ENCODE peak calls at places on chromosomes 11 and 22, in four cellular contexts. R is cardiac muscle cell, M is OCI-LY7, I is ovary. A is an unnamed sample. For H3K9me3 and H3K4me1, the result is how much of the 10 kb centered on the place peaks cover.

GRCh38 chr11:35402751-35403454 is 16.5 kb downstream of the SLC1A2 start:
- DNase-seq in R (no peak), M (no peak), I (no peak), A (no peak)

GRCh38 chr11:8168485-8169257 is at the start of gene RIC3:
- DNase-seq in R (no peak), M (no peak), I (peak), A (peak)

GRCh38 chr11:84871116-84871515 is 756.0 kb downstream of the DLG2 start:
- DNase-seq in R (no peak), M (no peak), I (no peak), A (no peak)

GRCh38 chr11:5257296-5257695 is 2.7 kb upstream of the HBG2 start:
- DNase-seq in R (no peak), M (no peak), I (no peak), A (no peak)

GRCh38 chr22:43925433-43926348 is 2.1 kb downstream of the PNPLA3 start:
- DNase-seq in R (peak), M (no peak), I (no peak), A (no peak)

GRCh38 chr11:118437736-118438125 is 1.4 kb downstream of the KMT2A start:
- DNase-seq in R (no peak), M (peak), I (peak), A (peak)

GRCh38 chr11:9616858-9617257 is 43.4 kb downstream of the WEE1 start:
- DNase-seq in R (no peak), M (peak), I (no peak), A (no peak)

GRCh38 chr11:62852523-62853188 is 13.3 kb upstream of the WDR74 start:
- DNase-seq in R (no peak), M (no peak), I (no peak), A (no peak)

GRCh38 chr11:120229451-120230424 is 10.2 kb upstream of the POU2F3 start:
- DNase-seq in R (peak), M (peak), I (no peak), A (no peak)

GRCh38 chr11:104645276-104646018 is 252.8 kb downstream of the CASP12 start:
- DNase-seq in R (no peak), M (no peak), I (no peak), A (no peak)

GRCh38 chr11:60303661-60304060 is 23.2 kb downstream of the MS4A4A start:
- DNase-seq in R (no peak), M (no peak), I (no peak), A (no peak)

GRCh38 chr11:59243633-59244032 is 30.9 kb upstream of the MPEG1 start:
- DNase-seq in R (no peak), M (no peak), I (no peak), A (no peak)

GRCh38 chr11:59240322-59240721 is 27.6 kb upstream of the MPEG1 start:
- DNase-seq in R (no peak), M (no peak), I (no peak), A (no peak)
- H3K9me3 ChIP-seq in R (under half), M (under half), I (under half), A (under half)

GRCh38 chr11:77400775-77401469 is 73.0 kb downstream of the PAK1 start:
- DNase-seq in R (no peak), M (no peak), I (no peak), A (no peak)
- H3K4me1 ChIP-seq in R (under half), M (under half), I (under half), A (under half)

GRCh38 chr11:55401011-55401410 is 33.2 kb downstream of the OR4A15 start:
- DNase-seq in R (no peak), M (no peak), I (no peak), A (no peak)
- H3K9me3 ChIP-seq in R (under half), M (under half), I (under half), A (under half)

GRCh38 chr22:28938286-28938833 is 55.0 kb downstream of the ZNRF3 start:
- DNase-seq in R (no peak), M (no peak), I (no peak), A (no peak)
- H3K4me1 ChIP-seq in R (half or more), M (under half), I (under half), A (under half)

GRCh38 chr22:49284389-49284788 is 543.3 kb downstream of the BRD1 start:
- DNase-seq in R (no peak), M (no peak), I (no peak), A (no peak)
- H3K9me3 ChIP-seq in R (under half), M (under half), I (under half), A (under half)

GRCh38 chr22:32217465-32217864 is 12.6 kb upstream of the RFPL2 start:
- DNase-seq in R (no peak), M (no peak), I (no peak), A (no peak)
- H3K4me1 ChIP-seq in R (under half), M (under half), I (under half), A (under half)

DNA sequence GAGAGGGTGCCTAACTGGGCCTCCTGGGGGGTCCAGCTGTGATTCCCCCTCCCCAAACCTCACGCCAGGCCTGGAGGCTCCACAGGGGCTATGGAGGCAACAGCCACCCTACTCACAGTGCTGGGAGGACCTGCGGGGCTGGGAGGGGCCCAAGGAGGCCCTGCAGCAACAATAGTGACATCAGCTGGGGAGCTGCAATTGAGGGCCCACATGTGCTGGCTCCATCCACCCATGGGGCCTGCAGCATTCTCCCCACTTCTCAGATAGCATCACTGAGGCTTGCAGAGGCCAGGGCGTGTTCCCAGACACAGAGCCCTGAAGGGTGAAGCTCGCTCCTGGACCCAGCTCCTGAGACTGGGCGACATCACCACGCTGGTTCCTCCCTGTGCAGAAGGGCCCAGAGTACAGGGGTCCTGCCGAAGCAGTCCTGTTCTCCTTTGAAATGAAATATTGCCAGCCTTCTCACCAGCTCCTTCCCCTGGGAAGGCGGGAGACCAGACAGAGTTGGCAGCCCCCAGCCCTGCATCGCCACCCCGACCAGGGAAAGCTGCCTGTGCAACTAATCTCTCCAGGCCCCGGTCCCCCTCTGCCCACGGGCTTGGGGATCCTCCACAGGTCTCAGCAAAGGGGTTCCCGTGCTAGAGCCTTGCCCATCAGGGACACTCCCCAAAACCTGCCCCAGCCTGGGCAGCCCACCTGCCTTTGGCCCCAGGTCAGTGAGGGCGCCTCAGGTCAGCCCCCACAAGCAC is 8.9 kb upstream of the TBX1 start:
- DNase-seq in R (no peak), M (no peak), I (no peak), A (no peak)
- H3K9me3 ChIP-seq in R (under half), M (under half), I (under half), A (under half)

GRCh38 chr11:66139817-66140216 is 69.7 kb downstream of the PACS1 start:
- DNase-seq in R (no peak), M (no peak), I (no peak), A (no peak)
- H3K4me1 ChIP-seq in R (under half), M (under half), I (under half), A (under half)

DNA sequence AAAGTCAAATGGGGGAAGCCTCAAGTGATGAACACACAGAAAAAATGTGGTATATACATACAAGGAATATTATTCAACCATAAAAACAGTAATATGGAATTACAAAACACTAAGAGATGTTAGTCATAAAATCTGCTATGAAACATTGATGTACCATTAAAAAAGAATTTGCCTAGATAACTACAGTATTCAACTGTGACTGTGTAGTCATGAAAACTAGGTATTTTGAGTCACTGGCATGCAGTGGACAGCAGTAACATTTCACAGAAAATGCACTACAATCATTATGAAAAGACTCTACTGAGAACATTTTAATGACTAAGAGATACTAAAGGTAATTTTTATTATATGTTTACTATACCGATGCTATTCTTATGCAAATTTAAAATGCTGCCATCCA is 11.7 kb downstream of the ZNF195 start:
- DNase-seq in R (no peak), M (no peak), I (no peak), A (no peak)
- H3K9me3 ChIP-seq in R (under half), M (half or more), I (under half), A (under half)